ENCODE peak calls at places on chromosomes 1 and 21, in nine cellular contexts. Q is HFFc6, N is AG09309, R is endothelial cell, Z is choroid plexus epithelial cell, V is upper lobe of right lung, T is foreskin fibroblast, M is upper lobe of left lung, X is HFF-Myc. P is an unnamed sample.

GRCh38 chr1:199089393-199090122 is 450.7 kb downstream of the PTPRC start:
- DNase-seq in Q (no peak), N (no peak), R (no peak), Z (no peak), V (no peak), T (no peak), M (no peak), X (no peak), P (peak)

GRCh38 chr1:156836041-156836654 is 19.5 kb upstream of the SH2D2A start:
- DNase-seq in Q (no peak), N (no peak), R (no peak), Z (no peak), V (no peak), T (no peak), M (no peak), X (no peak), P (peak)

GRCh38 chr21:44892536-44893277 is 19.2 kb upstream of the PTTG1IP start:
- DNase-seq in Q (no peak), N (no peak), R (peak), Z (peak), V (peak), T (peak), M (peak), X (no peak), P (peak)

GRCh38 chr21:34017127-34017961 is 56.0 kb upstream of the MRPS6 start:
- DNase-seq in Q (peak), N (no peak), R (no peak), Z (peak), V (no peak), T (no peak), M (no peak), X (no peak), P (peak)

GRCh38 chr1:110100335-110100734 is 11.9 kb upstream of the UBL4B start:
- DNase-seq in Q (no peak), N (no peak), R (no peak), Z (no peak), V (no peak), T (no peak), M (no peak), X (no peak), P (no peak)

GRCh38 chr1:35269190-35269988 is 880 bp downstream of the ZMYM4 start:
- DNase-seq in Q (no peak), N (no peak), R (no peak), Z (peak), V (no peak), T (no peak), M (no peak), X (no peak), P (no peak)

GRCh38 chr1:21100496-21100895 is 76.2 kb downstream of the EIF4G3 start:
- DNase-seq in Q (no peak), N (no peak), R (peak), Z (peak), V (no peak), T (peak), M (no peak), X (no peak), P (no peak)

GRCh38 chr1:2055911-2056575 is 5.8 kb downstream of the PRKCZ start:
- DNase-seq in Q (no peak), N (no peak), R (no peak), Z (no peak), V (no peak), T (no peak), M (no peak), X (no peak), P (no peak)

GRCh38 chr1:192756847-192757246 is 52.0 kb upstream of the RGS2 start:
- DNase-seq in Q (no peak), N (no peak), R (no peak), Z (no peak), V (no peak), T (no peak), M (peak), X (no peak), P (no peak)

GRCh38 chr1:7505871-7506676 is 265.0 kb upstream of the VAMP3 start:
- DNase-seq in Q (no peak), N (no peak), R (no peak), Z (no peak), V (no peak), T (no peak), M (no peak), X (no peak), P (no peak)

GRCh38 chr1:40978886-40979240 is 633 bp upstream of the CTPS1 start:
- DNase-seq in Q (no peak), N (no peak), R (no peak), Z (no peak), V (no peak), T (no peak), M (no peak), X (no peak), P (no peak)

GRCh38 chr1:36924282-36924791 is 110.0 kb downstream of the GRIK3 start:
- DNase-seq in Q (no peak), N (no peak), R (peak), Z (peak), V (no peak), T (peak), M (no peak), X (peak), P (peak)

GRCh38 chr1:226320930-226321329 is 12.0 kb upstream of the LIN9 start:
- DNase-seq in Q (no peak), N (no peak), R (no peak), Z (no peak), V (no peak), T (no peak), M (no peak), X (no peak), P (no peak)

GRCh38 chr21:32442566-32443318 is 30.2 kb downstream of the EVA1C start:
- DNase-seq in Q (no peak), N (no peak), R (no peak), Z (peak), V (no peak), T (no peak), M (no peak), X (no peak), P (no peak)

GRCh38 chr1:38608202-38608864 is 251.2 kb downstream of the RRAGC start:
- DNase-seq in Q (no peak), N (no peak), R (peak), Z (peak), V (no peak), T (no peak), M (no peak), X (no peak), P (peak)

GRCh38 chr1:52629021-52629643 is 3.8 kb upstream of the SHISAL2A start:
- DNase-seq in Q (no peak), N (no peak), R (no peak), Z (no peak), V (no peak), T (peak), M (no peak), X (no peak), P (no peak)

GRCh38 chr1:25755475-25756125 is 44.4 kb upstream of the SELENON start:
- DNase-seq in Q (no peak), N (no peak), R (no peak), Z (no peak), V (no peak), T (no peak), M (no peak), X (no peak), P (no peak)

GRCh38 chr1:41641483-41641829 is 157.0 kb upstream of the EDN2 start:
- DNase-seq in Q (no peak), N (no peak), R (no peak), Z (no peak), V (peak), T (no peak), M (no peak), X (no peak), P (peak)

GRCh38 chr21:42574234-42575027 is 60.8 kb downstream of the SLC37A1 start:
- DNase-seq in Q (no peak), N (no peak), R (no peak), Z (peak), V (peak), T (peak), M (peak), X (peak), P (no peak)

GRCh38 chr1:215660259-215660658 is 93.2 kb downstream of the KCTD3 start:
- DNase-seq in Q (no peak), N (no peak), R (no peak), Z (no peak), V (no peak), T (no peak), M (peak), X (no peak), P (no peak)

GRCh38 chr1:46487818-46488218 is 1.8 kb upstream of the DMBX1 start:
- DNase-seq in Q (no peak), N (no peak), R (peak), Z (peak), V (no peak), T (no peak), M (no peak), X (no peak), P (no peak)

GRCh38 chr1:149888999-149889289 is 10.4 kb upstream of the BOLA1 start:
- DNase-seq in Q (peak), N (no peak), R (no peak), Z (peak), V (no peak), T (peak), M (no peak), X (no peak), P (no peak)

GRCh38 chr1:6273380-6273891 is 12.5 kb upstream of the GPR153 start:
- DNase-seq in Q (peak), N (peak), R (no peak), Z (peak), V (no peak), T (peak), M (no peak), X (no peak), P (no peak)

GRCh38 chr1:221723918-221724263 is 18.0 kb downstream of the DUSP10 start:
- DNase-seq in Q (no peak), N (no peak), R (no peak), Z (no peak), V (no peak), T (no peak), M (no peak), X (no peak), P (no peak)

GRCh38 chr1:175303308-175303707 is 110.7 kb upstream of the KIAA0040 start:
- DNase-seq in Q (no peak), N (no peak), R (no peak), Z (no peak), V (no peak), T (no peak), M (no peak), X (no peak), P (no peak)

GRCh38 chr1:167922023-167922422 is 8.1 kb upstream of the ADCY10 start:
- DNase-seq in Q (peak), N (no peak), R (no peak), Z (peak), V (no peak), T (peak), M (no peak), X (no peak), P (no peak)

GRCh38 chr1:244187310-244187709 is 136.2 kb downstream of the ZBTB18 start:
- DNase-seq in Q (no peak), N (no peak), R (no peak), Z (no peak), V (no peak), T (no peak), M (no peak), X (no peak), P (no peak)

GRCh38 chr21:43206231-43207042 is 37.6 kb downstream of the CRYAA start:
- DNase-seq in Q (no peak), N (no peak), R (no peak), Z (no peak), V (peak), T (no peak), M (peak), X (no peak), P (no peak)

DNA sequence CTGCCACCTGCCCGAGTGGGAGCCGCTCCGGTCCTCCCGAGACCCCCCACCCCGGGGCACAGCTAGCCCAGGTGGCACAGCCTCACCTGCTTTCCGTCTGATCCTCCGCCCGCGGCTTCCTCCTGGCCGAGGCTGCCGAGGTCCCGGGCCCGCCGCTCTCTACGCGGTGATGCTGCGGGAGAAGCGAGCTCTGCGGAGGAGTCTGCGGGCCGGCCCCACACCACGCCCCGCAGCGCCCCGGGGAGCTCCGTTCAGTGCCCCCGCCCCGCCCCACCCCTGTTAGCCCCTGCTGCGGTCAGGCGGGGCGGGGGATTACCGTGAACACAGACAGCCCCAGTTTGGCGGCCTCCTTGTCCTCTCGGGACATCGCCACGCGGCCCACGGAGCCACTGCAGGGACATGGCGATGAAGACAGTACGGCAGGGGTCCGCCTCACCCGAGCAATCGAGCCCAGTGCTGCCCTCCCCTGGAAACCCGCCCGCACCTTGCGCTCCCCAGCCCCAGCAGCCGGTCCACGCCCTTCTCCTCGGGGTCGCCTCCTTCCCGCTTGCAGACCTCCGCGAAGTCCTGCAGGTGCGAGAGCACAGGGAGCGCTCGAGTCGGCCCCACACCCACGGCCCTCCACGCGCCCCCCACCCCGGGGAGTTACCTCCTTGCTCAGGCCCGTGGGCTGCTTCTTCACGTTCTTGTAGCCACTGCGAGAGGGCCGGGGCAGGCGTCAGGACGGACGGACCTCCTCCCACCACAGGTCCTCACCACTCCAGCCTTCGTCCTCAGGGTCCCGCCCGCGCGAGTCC is 933 bp downstream of the C1orf35 start:
- DNase-seq in Q (no peak), N (no peak), R (peak), Z (peak), V (peak), T (peak), M (peak), X (no peak), P (peak)
- TF ChIP-seq CTCF in Q (peak), N (peak), R (no peak), Z (peak), V (peak), T (peak), M (peak), X (no peak), P (peak)

GRCh38 chr1:65020774-65021173 is 54.4 kb upstream of the JAK1 start:
- DNase-seq in Q (no peak), N (no peak), R (no peak), Z (peak), V (no peak), T (peak), M (no peak), X (no peak), P (no peak)
- TF ChIP-seq CTCF in Q (peak), N (peak), R (no peak), Z (peak), V (peak), T (peak), M (peak), X (peak), P (peak)

GRCh38 chr1:153967109-153967999 is at the start of gene CREB3L4:
- DNase-seq in Q (peak), N (peak), R (peak), Z (peak), V (peak), T (peak), M (peak), X (peak), P (peak)
- TF ChIP-seq CTCF in Q (peak), N (peak), R (no peak), Z (peak), V (peak), T (peak), M (peak), X (peak), P (peak)

GRCh38 chr1:241847796-241848668 is at the start of gene EXO1:
- DNase-seq in Q (peak), N (peak), R (peak), Z (peak), V (peak), T (peak), M (peak), X (peak), P (peak)
- TF ChIP-seq CTCF in Q (peak), N (peak), R (no peak), Z (peak), V (peak), T (peak), M (peak), X (peak), P (peak)

GRCh38 chr1:176557543-176558258 is 94.7 kb downstream of the PAPPA2 start:
- DNase-seq in Q (no peak), N (no peak), R (no peak), Z (no peak), V (no peak), T (no peak), M (no peak), X (no peak), P (no peak)

GRCh38 chr1:176560681-176561080 is 97.7 kb downstream of the PAPPA2 start:
- DNase-seq in Q (no peak), N (peak), R (no peak), Z (no peak), V (no peak), T (peak), M (no peak), X (no peak), P (no peak)

GRCh38 chr1:176555911-176556687 is 93.1 kb downstream of the PAPPA2 start:
- DNase-seq in Q (no peak), N (no peak), R (no peak), Z (no peak), V (no peak), T (no peak), M (no peak), X (no peak), P (no peak)

GRCh38 chr1:176559474-176560390 is 96.8 kb downstream of the PAPPA2 start:
- DNase-seq in Q (peak), N (peak), R (peak), Z (peak), V (no peak), T (peak), M (peak), X (peak), P (peak)
- TF ChIP-seq CTCF in Q (peak), N (peak), R (peak), Z (peak), V (peak), T (peak), M (peak), X (peak), P (peak)

GRCh38 chr1:54237656-54238055 is 37.7 kb downstream of the MRPL37 start:
- DNase-seq in Q (no peak), N (no peak), R (no peak), Z (no peak), V (no peak), T (no peak), M (no peak), X (no peak), P (no peak)

GRCh38 chr1:54239041-54239410 is 39.1 kb downstream of the MRPL37 start:
- DNase-seq in Q (no peak), N (no peak), R (no peak), Z (no peak), V (no peak), T (no peak), M (no peak), X (no peak), P (no peak)

GRCh38 chr1:54240741-54241335 is 40.9 kb downstream of the MRPL37 start:
- DNase-seq in Q (no peak), N (no peak), R (no peak), Z (no peak), V (no peak), T (no peak), M (no peak), X (no peak), P (no peak)

GRCh38 chr1:54239603-54240002 is 39.6 kb downstream of the MRPL37 start:
- DNase-seq in Q (no peak), N (no peak), R (no peak), Z (no peak), V (no peak), T (no peak), M (no peak), X (no peak), P (no peak)

DNA sequence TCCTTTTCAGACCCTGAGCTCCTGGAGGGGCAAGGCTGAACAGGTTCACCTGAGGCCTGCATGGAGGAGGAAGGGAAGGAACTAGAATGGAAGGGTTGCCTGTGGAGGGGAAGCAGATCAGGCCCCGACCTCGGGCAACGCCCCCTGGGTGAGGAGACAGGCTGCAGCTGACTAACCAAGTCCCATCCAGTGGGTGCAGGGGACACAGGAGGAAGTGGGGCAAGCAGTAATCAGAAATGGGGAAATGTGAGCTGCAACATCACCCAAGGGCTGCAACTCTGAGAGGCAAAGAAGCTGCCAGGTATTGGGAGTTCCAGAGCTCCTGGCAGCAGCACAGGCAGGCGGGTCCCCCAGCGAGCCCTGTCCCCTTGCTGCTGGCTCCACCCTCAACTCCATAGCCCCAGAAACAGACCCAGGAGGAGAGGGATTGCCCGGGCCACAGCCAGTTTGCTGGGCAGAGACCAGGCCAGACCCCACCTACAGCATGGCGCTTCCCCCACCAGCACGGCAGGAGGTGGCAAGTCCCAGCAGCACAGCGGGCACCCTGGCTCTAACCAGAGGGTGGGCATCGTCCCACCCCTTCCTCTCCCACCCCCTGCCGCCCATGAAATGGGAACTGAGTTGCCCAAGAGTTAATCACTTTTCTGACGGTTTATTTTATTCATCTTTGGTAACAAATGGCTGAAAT is 38.5 kb downstream of the MRPL37 start:
- DNase-seq in Q (no peak), N (no peak), R (no peak), Z (no peak), V (peak), T (no peak), M (no peak), X (no peak), P (no peak)
- TF ChIP-seq CTCF in Q (no peak), N (no peak), R (no peak), Z (no peak), V (no peak), T (no peak), M (no peak), X (no peak), P (no peak)

GRCh38 chr1:152774875-152775274 is at the start of gene LCE1F:
- DNase-seq in Q (no peak), N (no peak), R (no peak), Z (no peak), V (no peak), T (no peak), M (no peak), X (no peak), P (no peak)

GRCh38 chr1:152776361-152776760 is 1.4 kb downstream of the LCE1F start:
- DNase-seq in Q (no peak), N (no peak), R (no peak), Z (no peak), V (no peak), T (no peak), M (no peak), X (no peak), P (no peak)

GRCh38 chr1:152783095-152783494 is 3.0 kb upstream of the LCE1E start:
- DNase-seq in Q (no peak), N (no peak), R (no peak), Z (no peak), V (no peak), T (peak), M (no peak), X (no peak), P (no peak)

GRCh38 chr1:152777510-152778137 is 2.7 kb downstream of the LCE1F start:
- DNase-seq in Q (peak), N (no peak), R (peak), Z (no peak), V (no peak), T (no peak), M (no peak), X (no peak), P (no peak)
- TF ChIP-seq CTCF in Q (peak), N (no peak), R (peak), Z (no peak), V (no peak), T (no peak), M (no peak), X (peak), P (peak)

DNA sequence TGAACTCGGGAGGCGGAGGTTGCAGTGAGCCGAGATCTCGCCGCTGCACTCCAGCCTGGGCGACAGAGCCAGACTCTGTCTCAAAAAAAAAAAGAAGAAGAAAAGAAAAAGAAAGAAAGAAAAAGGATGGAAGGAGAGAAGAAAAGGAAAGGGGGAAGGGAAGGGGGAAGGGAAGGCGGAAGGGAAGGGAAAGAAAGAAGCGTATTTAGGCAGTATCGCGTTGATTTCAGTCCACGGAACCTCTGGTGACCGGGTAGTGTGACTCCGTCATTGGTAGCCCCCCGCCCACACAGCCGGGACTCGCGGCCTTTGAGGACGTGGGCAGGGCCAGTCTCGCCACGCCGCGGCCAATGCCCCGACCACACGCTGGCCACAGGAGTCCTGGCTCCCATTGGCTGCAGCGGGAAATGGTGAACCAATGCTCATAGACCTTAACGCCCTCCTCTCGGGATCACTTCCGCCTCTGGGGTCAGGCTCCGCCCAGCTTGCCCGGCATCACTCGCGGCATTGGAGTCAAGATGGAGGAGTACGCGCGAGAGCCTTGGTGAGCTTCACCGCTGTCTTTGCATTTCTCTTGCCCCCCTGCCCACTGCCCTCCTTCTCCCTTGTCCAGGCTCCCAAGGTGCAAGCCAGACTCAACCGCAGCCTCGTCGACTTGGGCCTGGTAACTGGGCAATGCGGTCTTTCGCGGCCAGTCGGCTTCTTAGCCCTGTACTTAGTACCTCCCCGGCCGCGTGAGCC is at the start of gene TIMM17A:
- DNase-seq in Q (peak), N (peak), R (peak), Z (peak), V (peak), T (peak), M (peak), X (peak), P (peak)
- TF ChIP-seq CTCF in Q (no peak), N (no peak), R (no peak), Z (no peak), V (no peak), T (no peak), M (no peak), X (no peak), P (no peak)